ENCODE peak calls at places on chromosomes 13 and 19, in five cellular contexts. One of them, this sample, is unnamed. For H3K9me3, the result is how much of the 10 kb centered on the place peaks cover.

GRCh38 chr13:105147481-105147880 is 1388.0 kb downstream of the EFNB2 start:
- DNase-seq in left ventricle myocardium inferior: no peak
- DNase-seq in astrocyte: no peak
- DNase-seq in body of pancreas: no peak
- DNase-seq in tibial nerve: no peak
- DNase-seq in this sample: no peak

GRCh38 chr19:54518844-54519243 is 16.2 kb downstream of the LAIR2 start:
- DNase-seq in body of pancreas: no peak
- DNase-seq in tibial nerve: no peak
- DNase-seq in astrocyte: no peak
- DNase-seq in left ventricle myocardium inferior: no peak
- DNase-seq in this sample: no peak

GRCh38 chr13:112098699-112099098 is 31.8 kb downstream of the SOX1 start:
- DNase-seq in body of pancreas: no peak
- DNase-seq in astrocyte: no peak
- DNase-seq in left ventricle myocardium inferior: no peak
- DNase-seq in tibial nerve: no peak
- DNase-seq in this sample: no peak

GRCh38 chr13:44236370-44236769 is 137.3 kb upstream of the SERP2 start:
- DNase-seq in tibial nerve: no peak
- DNase-seq in body of pancreas: no peak
- DNase-seq in left ventricle myocardium inferior: no peak
- DNase-seq in astrocyte: no peak
- DNase-seq in this sample: peak

GRCh38 chr13:22049384-22049783 is 378.5 kb downstream of the FGF9 start:
- DNase-seq in astrocyte: no peak
- DNase-seq in tibial nerve: no peak
- DNase-seq in body of pancreas: no peak
- DNase-seq in left ventricle myocardium inferior: no peak
- DNase-seq in this sample: no peak

GRCh38 chr13:38785490-38785889 is 98.6 kb downstream of the FREM2 start:
- DNase-seq in astrocyte: no peak
- DNase-seq in tibial nerve: no peak
- DNase-seq in left ventricle myocardium inferior: no peak
- DNase-seq in body of pancreas: no peak
- DNase-seq in this sample: no peak

GRCh38 chr19:35742121-35742724 is at the start of gene IGFLR1:
- DNase-seq in left ventricle myocardium inferior: no peak
- DNase-seq in tibial nerve: no peak
- DNase-seq in astrocyte: no peak
- DNase-seq in body of pancreas: no peak
- DNase-seq in this sample: no peak

GRCh38 chr19:719636-720377 is 11.1 kb downstream of the PALM start:
- DNase-seq in left ventricle myocardium inferior: no peak
- DNase-seq in astrocyte: no peak
- DNase-seq in body of pancreas: no peak
- DNase-seq in tibial nerve: no peak
- DNase-seq in this sample: peak

GRCh38 chr19:15087182-15087581 is 5.2 kb downstream of the OR1I1 start:
- DNase-seq in body of pancreas: no peak
- DNase-seq in tibial nerve: no peak
- DNase-seq in astrocyte: no peak
- DNase-seq in left ventricle myocardium inferior: no peak
- DNase-seq in this sample: no peak

GRCh38 chr19:7618771-7619510 is 10.4 kb downstream of the XAB2 start:
- DNase-seq in body of pancreas: peak
- DNase-seq in tibial nerve: no peak
- DNase-seq in astrocyte: no peak
- DNase-seq in left ventricle myocardium inferior: no peak
- DNase-seq in this sample: peak

GRCh38 chr19:47725759-47726401 is 12.7 kb downstream of the EHD2 start:
- DNase-seq in astrocyte: no peak
- DNase-seq in left ventricle myocardium inferior: no peak
- DNase-seq in tibial nerve: no peak
- DNase-seq in body of pancreas: no peak
- DNase-seq in this sample: no peak

GRCh38 chr13:59641758-59642157 is 522.0 kb downstream of the DIAPH3 start:
- DNase-seq in body of pancreas: no peak
- DNase-seq in left ventricle myocardium inferior: no peak
- DNase-seq in astrocyte: peak
- DNase-seq in tibial nerve: no peak
- DNase-seq in this sample: no peak

GRCh38 chr13:103004790-103005307 is 61.4 kb downstream of the SLC10A2 start:
- DNase-seq in astrocyte: no peak
- DNase-seq in left ventricle myocardium inferior: no peak
- DNase-seq in body of pancreas: no peak
- DNase-seq in tibial nerve: no peak
- DNase-seq in this sample: no peak

GRCh38 chr13:18962168-18962734 is 219.4 kb downstream of the TUBA3C start:
- DNase-seq in astrocyte: no peak
- DNase-seq in body of pancreas: no peak
- DNase-seq in tibial nerve: no peak
- DNase-seq in left ventricle myocardium inferior: no peak
- DNase-seq in this sample: no peak

GRCh38 chr13:49681837-49682236 is 9.4 kb downstream of the EBPL start:
- DNase-seq in tibial nerve: no peak
- DNase-seq in astrocyte: peak
- DNase-seq in body of pancreas: no peak
- DNase-seq in left ventricle myocardium inferior: no peak
- DNase-seq in this sample: no peak

GRCh38 chr13:76663941-76664340 is 222.3 kb downstream of the KCTD12 start:
- DNase-seq in tibial nerve: no peak
- DNase-seq in astrocyte: no peak
- DNase-seq in left ventricle myocardium inferior: no peak
- DNase-seq in body of pancreas: no peak
- DNase-seq in this sample: no peak

GRCh38 chr19:48548253-48548911 is 3.6 kb upstream of the SULT2B1 start:
- DNase-seq in tibial nerve: no peak
- DNase-seq in body of pancreas: no peak
- DNase-seq in astrocyte: no peak
- DNase-seq in left ventricle myocardium inferior: no peak
- DNase-seq in this sample: no peak

GRCh38 chr19:1074512-1075283 is 7.7 kb downstream of the ARHGAP45 start:
- DNase-seq in astrocyte: no peak
- DNase-seq in body of pancreas: peak
- DNase-seq in left ventricle myocardium inferior: peak
- DNase-seq in tibial nerve: peak
- DNase-seq in this sample: peak

GRCh38 chr13:46575843-46576242 is 22.9 kb downstream of the LRCH1 start:
- DNase-seq in body of pancreas: no peak
- DNase-seq in left ventricle myocardium inferior: no peak
- DNase-seq in tibial nerve: no peak
- DNase-seq in astrocyte: peak
- DNase-seq in this sample: peak

GRCh38 chr13:30829145-30829544 is 76.9 kb upstream of the MEDAG start:
- DNase-seq in body of pancreas: no peak
- DNase-seq in astrocyte: peak
- DNase-seq in tibial nerve: no peak
- DNase-seq in left ventricle myocardium inferior: no peak
- DNase-seq in this sample: no peak

GRCh38 chr13:75771818-75772217 is 135.7 kb downstream of the LMO7 start:
- DNase-seq in body of pancreas: no peak
- DNase-seq in tibial nerve: no peak
- DNase-seq in left ventricle myocardium inferior: no peak
- DNase-seq in astrocyte: peak
- DNase-seq in this sample: no peak

GRCh38 chr13:61316647-61317046 is 99.0 kb downstream of the PCDH20 start:
- DNase-seq in left ventricle myocardium inferior: no peak
- DNase-seq in astrocyte: no peak
- DNase-seq in tibial nerve: no peak
- DNase-seq in body of pancreas: no peak
- DNase-seq in this sample: no peak

GRCh38 chr13:19056984-19057490 is 124.6 kb downstream of the TUBA3C start:
- DNase-seq in tibial nerve: no peak
- DNase-seq in body of pancreas: no peak
- DNase-seq in left ventricle myocardium inferior: no peak
- DNase-seq in astrocyte: no peak
- DNase-seq in this sample: no peak

GRCh38 chr19:3150739-3151329 is 15.0 kb downstream of the GNA15 start:
- DNase-seq in body of pancreas: no peak
- DNase-seq in tibial nerve: no peak
- DNase-seq in astrocyte: no peak
- DNase-seq in left ventricle myocardium inferior: no peak
- DNase-seq in this sample: no peak

GRCh38 chr13:113216165-113217056 is 7.0 kb downstream of the CUL4A start:
- DNase-seq in astrocyte: peak
- DNase-seq in body of pancreas: peak
- DNase-seq in left ventricle myocardium inferior: peak
- DNase-seq in tibial nerve: no peak
- DNase-seq in this sample: peak

GRCh38 chr13:33678906-33679657 is 138.9 kb upstream of the RFC3 start:
- DNase-seq in body of pancreas: peak
- DNase-seq in tibial nerve: peak
- DNase-seq in astrocyte: peak
- DNase-seq in left ventricle myocardium inferior: peak
- DNase-seq in this sample: peak

GRCh38 chr13:41017744-41018582 is 1.2 kb downstream of the ELF1 start:
- DNase-seq in left ventricle myocardium inferior: no peak
- DNase-seq in astrocyte: no peak
- DNase-seq in tibial nerve: no peak
- DNase-seq in body of pancreas: no peak
- DNase-seq in this sample: no peak

GRCh38 chr13:41018583-41018909 is 570 bp downstream of the ELF1 start:
- DNase-seq in tibial nerve: no peak
- DNase-seq in left ventricle myocardium inferior: no peak
- DNase-seq in astrocyte: no peak
- DNase-seq in body of pancreas: no peak
- DNase-seq in this sample: no peak

GRCh38 chr13:41017153-41017552 is 2.0 kb downstream of the ELF1 start:
- DNase-seq in body of pancreas: peak
- DNase-seq in left ventricle myocardium inferior: no peak
- DNase-seq in astrocyte: no peak
- DNase-seq in tibial nerve: no peak
- DNase-seq in this sample: no peak

GRCh38 chr13:41013834-41014233 is 5.3 kb downstream of the ELF1 start:
- DNase-seq in tibial nerve: no peak
- DNase-seq in astrocyte: no peak
- DNase-seq in left ventricle myocardium inferior: no peak
- DNase-seq in body of pancreas: no peak
- DNase-seq in this sample: no peak

DNA sequence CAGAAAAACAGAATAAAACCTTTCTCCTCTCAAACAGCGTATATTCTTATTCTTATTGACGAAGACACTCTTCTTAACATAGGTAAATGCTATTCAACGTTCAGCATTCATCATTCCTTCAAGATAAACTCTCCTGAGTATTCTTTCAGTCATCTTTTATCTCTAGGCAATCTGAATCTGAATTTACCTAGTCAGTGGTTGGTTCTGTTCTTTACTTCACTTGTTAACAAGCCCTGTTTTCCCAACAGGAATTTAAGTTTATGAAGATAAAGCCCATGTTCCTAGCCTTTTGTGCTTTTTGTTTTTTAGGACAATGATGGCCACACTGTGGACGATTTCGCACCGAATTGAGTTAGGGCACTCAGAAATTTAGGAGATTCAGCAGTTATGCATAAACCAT is 3.2 kb downstream of the ELF1 start:
- DNase-seq in astrocyte: no peak
- DNase-seq in body of pancreas: no peak
- DNase-seq in tibial nerve: no peak
- DNase-seq in left ventricle myocardium inferior: no peak
- DNase-seq in this sample: no peak
- H3K9me3 ChIP-seq in astrocyte: under half
- H3K9me3 ChIP-seq in body of pancreas: under half
- H3K9me3 ChIP-seq in tibial nerve: under half
- H3K9me3 ChIP-seq in left ventricle myocardium inferior: under half
- H3K9me3 ChIP-seq in this sample: under half

GRCh38 chr19:37243206-37243632 is 25.2 kb downstream of the ZNF383 start:
- DNase-seq in left ventricle myocardium inferior: no peak
- DNase-seq in tibial nerve: no peak
- DNase-seq in astrocyte: no peak
- DNase-seq in body of pancreas: no peak
- DNase-seq in this sample: no peak
- H3K9me3 ChIP-seq in left ventricle myocardium inferior: half or more
- H3K9me3 ChIP-seq in tibial nerve: half or more
- H3K9me3 ChIP-seq in astrocyte: half or more
- H3K9me3 ChIP-seq in body of pancreas: under half
- H3K9me3 ChIP-seq in this sample: half or more

GRCh38 chr19:19849056-19849455 is 16.6 kb upstream of the ZNF253 start:
- DNase-seq in astrocyte: no peak
- DNase-seq in body of pancreas: no peak
- DNase-seq in tibial nerve: no peak
- DNase-seq in left ventricle myocardium inferior: no peak
- DNase-seq in this sample: no peak

DNA sequence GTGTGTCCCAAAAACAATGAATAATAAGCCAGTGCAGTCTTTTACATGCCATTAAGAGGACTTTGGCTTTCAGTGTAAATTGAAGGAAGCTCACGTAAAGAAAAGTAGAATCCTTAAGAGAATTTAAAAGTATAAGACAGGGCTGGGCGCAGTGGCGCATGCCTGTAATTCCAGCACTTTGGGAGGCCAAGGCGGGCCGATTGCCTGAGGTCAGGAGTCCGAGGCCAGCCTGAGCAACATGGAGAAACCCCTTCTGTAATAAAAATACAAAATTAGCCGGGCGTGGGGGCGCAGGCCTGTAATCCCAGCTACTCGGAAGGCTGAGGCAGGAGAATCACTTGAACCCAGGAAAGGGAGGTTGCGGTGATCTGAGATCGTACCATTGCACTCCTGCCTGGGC is 17.9 kb upstream of the ZNF253 start:
- DNase-seq in body of pancreas: no peak
- DNase-seq in left ventricle myocardium inferior: no peak
- DNase-seq in tibial nerve: no peak
- DNase-seq in astrocyte: no peak
- DNase-seq in this sample: no peak
- H3K9me3 ChIP-seq in body of pancreas: under half
- H3K9me3 ChIP-seq in left ventricle myocardium inferior: under half
- H3K9me3 ChIP-seq in tibial nerve: under half
- H3K9me3 ChIP-seq in astrocyte: under half
- H3K9me3 ChIP-seq in this sample: under half

DNA sequence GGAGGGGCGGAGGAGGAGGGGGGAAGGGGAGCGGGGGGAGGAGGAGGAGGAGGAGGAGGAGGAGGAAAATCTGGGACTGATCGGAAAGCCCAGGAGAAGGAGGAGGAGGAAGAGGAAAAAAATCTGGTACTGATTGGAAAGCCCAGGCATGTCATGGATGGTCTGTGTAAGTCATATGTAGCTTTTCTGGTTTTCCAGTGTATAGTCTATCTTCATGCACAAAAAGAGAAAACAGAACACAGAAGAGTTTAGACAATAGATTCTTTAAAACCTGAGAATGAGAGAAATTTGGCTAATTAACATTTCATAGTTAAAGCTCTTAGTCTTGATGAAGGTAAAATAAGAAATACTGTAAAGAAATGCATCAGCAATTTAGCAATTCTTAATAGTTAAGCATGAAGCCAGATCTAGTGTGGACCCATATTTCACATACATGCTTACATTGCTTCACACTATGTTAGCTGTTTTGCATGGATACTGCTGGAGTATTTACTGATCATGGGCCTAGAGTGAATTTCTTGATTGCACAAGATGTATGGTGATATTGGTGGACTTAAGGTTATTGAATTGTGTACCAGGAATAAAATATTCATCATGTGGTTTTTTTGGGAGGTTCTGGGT is 41.5 kb downstream of the SUCLA2 start:
- DNase-seq in left ventricle myocardium inferior: no peak
- DNase-seq in astrocyte: no peak
- DNase-seq in body of pancreas: no peak
- DNase-seq in tibial nerve: no peak
- DNase-seq in this sample: no peak
- H3K9me3 ChIP-seq in left ventricle myocardium inferior: under half
- H3K9me3 ChIP-seq in astrocyte: under half
- H3K9me3 ChIP-seq in body of pancreas: under half
- H3K9me3 ChIP-seq in tibial nerve: under half
- H3K9me3 ChIP-seq in this sample: under half

This sample was measured in adrenal gland.